ENCODE peak calls at places on chromosomes 16 and 17, in nine cellular contexts. One of them, this sample, is unnamed.

GRCh38 chr17:64706224-64707076 is 44.3 kb upstream of the SMURF2 start:
- DNase-seq in aorta: no peak
- DNase-seq in endodermal cell: no peak
- DNase-seq in GM13977: no peak
- DNase-seq in T-cell: no peak
- DNase-seq in AG08396: no peak
- DNase-seq in NCI-H1694: no peak
- DNase-seq in AG08395: no peak
- DNase-seq in stimulated activated CD4-positive, alpha-beta T cell treated with anti-CD3 and anti-CD28 coated beads, TNF-alpha, amount 100 ng/mL, for 1 hour: no peak
- DNase-seq in this sample: no peak

GRCh38 chr16:81598083-81598482 is 153.5 kb downstream of the CMIP start:
- DNase-seq in aorta: no peak
- DNase-seq in endodermal cell: no peak
- DNase-seq in GM13977: no peak
- DNase-seq in T-cell: no peak
- DNase-seq in AG08396: no peak
- DNase-seq in NCI-H1694: no peak
- DNase-seq in AG08395: no peak
- DNase-seq in stimulated activated CD4-positive, alpha-beta T cell treated with anti-CD3 and anti-CD28 coated beads, TNF-alpha, amount 100 ng/mL, for 1 hour: no peak
- DNase-seq in this sample: no peak

GRCh38 chr17:61335845-61336655 is 63.6 kb upstream of the TBX2 start:
- DNase-seq in aorta: no peak
- DNase-seq in endodermal cell: no peak
- DNase-seq in GM13977: no peak
- DNase-seq in T-cell: no peak
- DNase-seq in AG08396: no peak
- DNase-seq in NCI-H1694: peak; percentile 87
- DNase-seq in AG08395: no peak
- DNase-seq in stimulated activated CD4-positive, alpha-beta T cell treated with anti-CD3 and anti-CD28 coated beads, TNF-alpha, amount 100 ng/mL, for 1 hour: no peak
- DNase-seq in this sample: no peak

GRCh38 chr17:38844261-38844757 is 9.2 kb downstream of the RPL23 start:
- DNase-seq in aorta: no peak
- DNase-seq in endodermal cell: no peak
- DNase-seq in GM13977: no peak
- DNase-seq in T-cell: no peak
- DNase-seq in AG08396: no peak
- DNase-seq in NCI-H1694: no peak
- DNase-seq in AG08395: no peak
- DNase-seq in stimulated activated CD4-positive, alpha-beta T cell treated with anti-CD3 and anti-CD28 coated beads, TNF-alpha, amount 100 ng/mL, for 1 hour: no peak
- DNase-seq in this sample: no peak

GRCh38 chr16:24348511-24349290 is 92.6 kb downstream of the CACNG3 start:
- DNase-seq in aorta: no peak
- DNase-seq in endodermal cell: peak; percentile 79
- DNase-seq in GM13977: no peak
- DNase-seq in T-cell: no peak
- DNase-seq in AG08396: no peak
- DNase-seq in NCI-H1694: no peak
- DNase-seq in AG08395: no peak
- DNase-seq in stimulated activated CD4-positive, alpha-beta T cell treated with anti-CD3 and anti-CD28 coated beads, TNF-alpha, amount 100 ng/mL, for 1 hour: no peak
- DNase-seq in this sample: no peak

GRCh38 chr17:7133424-7133823 is 18.8 kb upstream of the ASGR2 start:
- DNase-seq in aorta: peak; percentile 75
- DNase-seq in endodermal cell: peak; percentile 91
- DNase-seq in GM13977: no peak
- DNase-seq in T-cell: no peak
- DNase-seq in AG08396: no peak
- DNase-seq in NCI-H1694: no peak
- DNase-seq in AG08395: no peak
- DNase-seq in stimulated activated CD4-positive, alpha-beta T cell treated with anti-CD3 and anti-CD28 coated beads, TNF-alpha, amount 100 ng/mL, for 1 hour: peak; percentile 25
- DNase-seq in this sample: no peak

GRCh38 chr17:62963296-62963695 is 2.7 kb upstream of the TANC2 start:
- DNase-seq in aorta: no peak
- DNase-seq in endodermal cell: no peak
- DNase-seq in GM13977: no peak
- DNase-seq in T-cell: no peak
- DNase-seq in AG08396: peak; percentile 66
- DNase-seq in NCI-H1694: no peak
- DNase-seq in AG08395: peak; percentile 75
- DNase-seq in stimulated activated CD4-positive, alpha-beta T cell treated with anti-CD3 and anti-CD28 coated beads, TNF-alpha, amount 100 ng/mL, for 1 hour: no peak
- DNase-seq in this sample: no peak

GRCh38 chr17:80265205-80266068 is 4.8 kb downstream of the RNF213 start:
- DNase-seq in aorta: no peak
- DNase-seq in endodermal cell: peak; percentile 45
- DNase-seq in GM13977: peak; percentile 73
- DNase-seq in T-cell: peak; percentile 50
- DNase-seq in AG08396: no peak
- DNase-seq in NCI-H1694: no peak
- DNase-seq in AG08395: no peak
- DNase-seq in stimulated activated CD4-positive, alpha-beta T cell treated with anti-CD3 and anti-CD28 coated beads, TNF-alpha, amount 100 ng/mL, for 1 hour: no peak
- DNase-seq in this sample: no peak

GRCh38 chr16:1078579-1079021 is 6.1 kb downstream of the SSTR5 start:
- DNase-seq in aorta: peak; percentile 81
- DNase-seq in endodermal cell: no peak
- DNase-seq in GM13977: no peak
- DNase-seq in T-cell: no peak
- DNase-seq in AG08396: peak; percentile 83
- DNase-seq in NCI-H1694: no peak
- DNase-seq in AG08395: no peak
- DNase-seq in stimulated activated CD4-positive, alpha-beta T cell treated with anti-CD3 and anti-CD28 coated beads, TNF-alpha, amount 100 ng/mL, for 1 hour: no peak
- DNase-seq in this sample: no peak

GRCh38 chr17:48153711-48154642 is 46.4 kb downstream of the SNX11 start:
- DNase-seq in aorta: no peak
- DNase-seq in endodermal cell: peak; percentile 85
- DNase-seq in GM13977: no peak
- DNase-seq in T-cell: no peak
- DNase-seq in AG08396: peak; percentile 31
- DNase-seq in NCI-H1694: peak; percentile 70
- DNase-seq in AG08395: peak; percentile 77
- DNase-seq in stimulated activated CD4-positive, alpha-beta T cell treated with anti-CD3 and anti-CD28 coated beads, TNF-alpha, amount 100 ng/mL, for 1 hour: no peak
- DNase-seq in this sample: no peak

GRCh38 chr17:48427598-48427997 is 2.4 kb downstream of the SKAP1 start:
- DNase-seq in aorta: no peak
- DNase-seq in endodermal cell: no peak
- DNase-seq in GM13977: peak; percentile 73
- DNase-seq in T-cell: peak; percentile 43
- DNase-seq in AG08396: no peak
- DNase-seq in NCI-H1694: no peak
- DNase-seq in AG08395: no peak
- DNase-seq in stimulated activated CD4-positive, alpha-beta T cell treated with anti-CD3 and anti-CD28 coated beads, TNF-alpha, amount 100 ng/mL, for 1 hour: no peak
- DNase-seq in this sample: peak; percentile 41

GRCh38 chr16:22955461-22956145 is 141.6 kb downstream of the HS3ST2 start:
- DNase-seq in aorta: no peak
- DNase-seq in endodermal cell: peak; percentile 22
- DNase-seq in GM13977: no peak
- DNase-seq in T-cell: no peak
- DNase-seq in AG08396: no peak
- DNase-seq in NCI-H1694: no peak
- DNase-seq in AG08395: no peak
- DNase-seq in stimulated activated CD4-positive, alpha-beta T cell treated with anti-CD3 and anti-CD28 coated beads, TNF-alpha, amount 100 ng/mL, for 1 hour: no peak
- DNase-seq in this sample: no peak

GRCh38 chr16:48435906-48436305 is 50.7 kb upstream of the SIAH1 start:
- DNase-seq in aorta: no peak
- DNase-seq in endodermal cell: peak; percentile 17
- DNase-seq in GM13977: no peak
- DNase-seq in T-cell: no peak
- DNase-seq in AG08396: no peak
- DNase-seq in NCI-H1694: no peak
- DNase-seq in AG08395: no peak
- DNase-seq in stimulated activated CD4-positive, alpha-beta T cell treated with anti-CD3 and anti-CD28 coated beads, TNF-alpha, amount 100 ng/mL, for 1 hour: no peak
- DNase-seq in this sample: no peak

GRCh38 chr16:57920891-57921240 is 50.1 kb downstream of the CNGB1 start:
- DNase-seq in aorta: no peak
- DNase-seq in endodermal cell: no peak
- DNase-seq in GM13977: no peak
- DNase-seq in T-cell: no peak
- DNase-seq in AG08396: no peak
- DNase-seq in NCI-H1694: no peak
- DNase-seq in AG08395: no peak
- DNase-seq in stimulated activated CD4-positive, alpha-beta T cell treated with anti-CD3 and anti-CD28 coated beads, TNF-alpha, amount 100 ng/mL, for 1 hour: no peak
- DNase-seq in this sample: no peak

GRCh38 chr17:56305017-56305416 is 151.7 kb downstream of the ANKFN1 start:
- DNase-seq in aorta: no peak
- DNase-seq in endodermal cell: no peak
- DNase-seq in GM13977: no peak
- DNase-seq in T-cell: no peak
- DNase-seq in AG08396: no peak
- DNase-seq in NCI-H1694: no peak
- DNase-seq in AG08395: no peak
- DNase-seq in stimulated activated CD4-positive, alpha-beta T cell treated with anti-CD3 and anti-CD28 coated beads, TNF-alpha, amount 100 ng/mL, for 1 hour: no peak
- DNase-seq in this sample: no peak

GRCh38 chr16:4675864-4676786 is 17.2 kb upstream of the NUDT16L1 start:
- DNase-seq in aorta: no peak
- DNase-seq in endodermal cell: peak; percentile 61
- DNase-seq in GM13977: no peak
- DNase-seq in T-cell: peak; percentile 65
- DNase-seq in AG08396: no peak
- DNase-seq in NCI-H1694: no peak
- DNase-seq in AG08395: no peak
- DNase-seq in stimulated activated CD4-positive, alpha-beta T cell treated with anti-CD3 and anti-CD28 coated beads, TNF-alpha, amount 100 ng/mL, for 1 hour: peak; percentile 22
- DNase-seq in this sample: peak; percentile 47

GRCh38 chr17:40341808-40342574 is 22.5 kb downstream of the GJD3 start:
- DNase-seq in aorta: peak; percentile 91
- DNase-seq in endodermal cell: peak; percentile 96
- DNase-seq in GM13977: no peak
- DNase-seq in T-cell: no peak
- DNase-seq in AG08396: peak; percentile 88
- DNase-seq in NCI-H1694: no peak
- DNase-seq in AG08395: peak; percentile 70
- DNase-seq in stimulated activated CD4-positive, alpha-beta T cell treated with anti-CD3 and anti-CD28 coated beads, TNF-alpha, amount 100 ng/mL, for 1 hour: no peak
- DNase-seq in this sample: no peak

GRCh38 chr17:42578282-42578869 is 847 bp upstream of the PSMC3IP start:
- DNase-seq in aorta: peak; percentile 75
- DNase-seq in endodermal cell: peak; percentile 98
- DNase-seq in GM13977: peak; percentile 88
- DNase-seq in T-cell: no peak
- DNase-seq in AG08396: peak; percentile 80
- DNase-seq in NCI-H1694: peak; percentile 86
- DNase-seq in AG08395: peak; percentile 82
- DNase-seq in stimulated activated CD4-positive, alpha-beta T cell treated with anti-CD3 and anti-CD28 coated beads, TNF-alpha, amount 100 ng/mL, for 1 hour: peak; percentile 65
- DNase-seq in this sample: peak; percentile 55

GRCh38 chr16:48963306-48963705 is 318.3 kb downstream of the CBLN1 start:
- DNase-seq in aorta: no peak
- DNase-seq in endodermal cell: no peak
- DNase-seq in GM13977: no peak
- DNase-seq in T-cell: no peak
- DNase-seq in AG08396: peak; percentile 74
- DNase-seq in NCI-H1694: no peak
- DNase-seq in AG08395: peak; percentile 80
- DNase-seq in stimulated activated CD4-positive, alpha-beta T cell treated with anti-CD3 and anti-CD28 coated beads, TNF-alpha, amount 100 ng/mL, for 1 hour: no peak
- DNase-seq in this sample: no peak

GRCh38 chr17:46010597-46011186 is 11.6 kb downstream of the STH start:
- DNase-seq in aorta: no peak
- DNase-seq in endodermal cell: peak; percentile 80
- DNase-seq in GM13977: no peak
- DNase-seq in T-cell: no peak
- DNase-seq in AG08396: no peak
- DNase-seq in NCI-H1694: no peak
- DNase-seq in AG08395: no peak
- DNase-seq in stimulated activated CD4-positive, alpha-beta T cell treated with anti-CD3 and anti-CD28 coated beads, TNF-alpha, amount 100 ng/mL, for 1 hour: no peak
- DNase-seq in this sample: no peak

GRCh38 chr16:84356176-84356575 is 12.2 kb upstream of the ATP2C2 start:
- DNase-seq in aorta: no peak
- DNase-seq in endodermal cell: no peak
- DNase-seq in GM13977: no peak
- DNase-seq in T-cell: no peak
- DNase-seq in AG08396: no peak
- DNase-seq in NCI-H1694: no peak
- DNase-seq in AG08395: no peak
- DNase-seq in stimulated activated CD4-positive, alpha-beta T cell treated with anti-CD3 and anti-CD28 coated beads, TNF-alpha, amount 100 ng/mL, for 1 hour: no peak
- DNase-seq in this sample: no peak

GRCh38 chr16:49810769-49811315 is 45.1 kb downstream of the ZNF423 start:
- DNase-seq in aorta: no peak
- DNase-seq in endodermal cell: no peak
- DNase-seq in GM13977: no peak
- DNase-seq in T-cell: no peak
- DNase-seq in AG08396: no peak
- DNase-seq in NCI-H1694: no peak
- DNase-seq in AG08395: no peak
- DNase-seq in stimulated activated CD4-positive, alpha-beta T cell treated with anti-CD3 and anti-CD28 coated beads, TNF-alpha, amount 100 ng/mL, for 1 hour: no peak
- DNase-seq in this sample: no peak

GRCh38 chr16:66687906-66688625 is 8.5 kb downstream of the CMTM4 start:
- DNase-seq in aorta: no peak
- DNase-seq in endodermal cell: no peak
- DNase-seq in GM13977: no peak
- DNase-seq in T-cell: no peak
- DNase-seq in AG08396: no peak
- DNase-seq in NCI-H1694: no peak
- DNase-seq in AG08395: no peak
- DNase-seq in stimulated activated CD4-positive, alpha-beta T cell treated with anti-CD3 and anti-CD28 coated beads, TNF-alpha, amount 100 ng/mL, for 1 hour: no peak
- DNase-seq in this sample: no peak

GRCh38 chr17:6996256-6997111 is 635 bp downstream of the ALOX12 start:
- DNase-seq in aorta: no peak
- DNase-seq in endodermal cell: peak; percentile 82
- DNase-seq in GM13977: no peak
- DNase-seq in T-cell: no peak
- DNase-seq in AG08396: no peak
- DNase-seq in NCI-H1694: no peak
- DNase-seq in AG08395: no peak
- DNase-seq in stimulated activated CD4-positive, alpha-beta T cell treated with anti-CD3 and anti-CD28 coated beads, TNF-alpha, amount 100 ng/mL, for 1 hour: no peak
- DNase-seq in this sample: no peak